ENCODE peak calls at places on chromosome 9, in four cellular contexts. V is HCT116, O is H1, L is SK-N-SH. D is an unnamed sample.

GRCh38 chr9:111896942-111897830 is 572 bp downstream of the UGCG start:
- DNase-seq in L (peak), V (no peak), O (peak), D (no peak)

GRCh38 chr9:121895836-121896544 is 197.1 kb downstream of the TTLL11 start:
- DNase-seq in L (no peak), O (no peak), V (no peak), D (peak)

GRCh38 chr9:103245369-103245768 is 250.2 kb downstream of the CYLC2 start:
- DNase-seq in O (no peak), L (no peak), V (no peak), D (no peak)

GRCh38 chr9:129263836-129264235 is 85.8 kb upstream of the IER5L start:
- DNase-seq in V (no peak), L (no peak), O (no peak), D (no peak)

GRCh38 chr9:20599195-20599594 is 23.1 kb downstream of the MLLT3 start:
- DNase-seq in V (no peak), O (no peak), L (no peak), D (no peak)

GRCh38 chr9:137960496-137960895 is 82.9 kb downstream of the CACNA1B start:
- DNase-seq in L (no peak), V (no peak), O (peak), D (no peak)

GRCh38 chr9:134391319-134392231 is 65.3 kb downstream of the RXRA start:
- DNase-seq in L (no peak), V (no peak), O (no peak), D (no peak)

GRCh38 chr9:120742951-120743416 is 28.7 kb upstream of the MEGF9 start:
- DNase-seq in V (peak), O (no peak), L (peak), D (no peak)

GRCh38 chr9:127530206-127530941 is 79.1 kb downstream of the LRSAM1 start:
- DNase-seq in L (no peak), O (no peak), V (no peak), D (no peak)

GRCh38 chr9:78144663-78145377 is 91.1 kb upstream of the CEP78 start:
- DNase-seq in O (no peak), L (no peak), V (no peak), D (no peak)

GRCh38 chr9:14251146-14252071 is 62.5 kb downstream of the NFIB start:
- DNase-seq in V (peak), O (no peak), L (no peak), D (no peak)

GRCh38 chr9:94269264-94269663 is 10.2 kb downstream of the ZNF169 start:
- DNase-seq in O (no peak), L (no peak), V (no peak), D (no peak)

GRCh38 chr9:33187519-33188218 is 20.5 kb upstream of the B4GALT1 start:
- DNase-seq in O (no peak), L (no peak), V (no peak), D (no peak)

GRCh38 chr9:16809912-16810610 is 60.4 kb downstream of the BNC2 start:
- DNase-seq in L (no peak), O (peak), V (no peak), D (no peak)

GRCh38 chr9:84139296-84140100 is 158.9 kb downstream of the RMI1 start:
- DNase-seq in V (no peak), L (no peak), O (no peak), D (no peak)

GRCh38 chr9:126615791-126616447 is 2.2 kb downstream of the LMX1B start:
- DNase-seq in V (no peak), O (peak), L (peak), D (no peak)

GRCh38 chr9:9318959-9319505 is 1293.8 kb downstream of the PTPRD start:
- DNase-seq in L (no peak), O (no peak), V (no peak), D (no peak)

GRCh38 chr9:100281676-100282387 is 70.9 kb downstream of the TEX10 start:
- DNase-seq in L (peak), V (no peak), O (no peak), D (no peak)

GRCh38 chr9:87662808-87663528 is 63.0 kb upstream of the CTSL start:
- DNase-seq in O (peak), L (peak), V (peak), D (peak)

GRCh38 chr9:111599092-111599947 is at the start of gene PTGR1:
- DNase-seq in O (peak), L (peak), V (peak), D (no peak)

GRCh38 chr9:134545213-134546211 is 96.1 kb upstream of the COL5A1 start:
- DNase-seq in O (no peak), V (no peak), L (no peak), D (no peak)

GRCh38 chr9:109520475-109521132 is 22.5 kb upstream of the PTPN3 start:
- DNase-seq in L (peak), V (peak), O (peak), D (peak)

GRCh38 chr9:649128-650074 is 192.1 kb upstream of the DMRT1 start:
- DNase-seq in L (no peak), O (no peak), V (no peak), D (no peak)

GRCh38 chr9:124574944-124575343 is 67.7 kb upstream of the NR5A1 start:
- DNase-seq in L (no peak), O (no peak), V (peak), D (no peak)

GRCh38 chr9:129221233-129221632 is 43.2 kb upstream of the IER5L start:
- DNase-seq in L (no peak), O (no peak), V (no peak), D (no peak)

GRCh38 chr9:128117613-128118471 is 9.7 kb downstream of the PTGES2 start:
- DNase-seq in O (peak), V (peak), L (peak), D (peak)

GRCh38 chr9:12776775-12777055 is 1.9 kb downstream of the LURAP1L start:
- DNase-seq in V (no peak), L (no peak), O (no peak), D (no peak)

GRCh38 chr9:109469646-109470358 is 28.3 kb downstream of the PTPN3 start:
- DNase-seq in V (peak), O (peak), L (peak), D (peak)

GRCh38 chr9:90141723-90142122 is 500.9 kb downstream of the DIRAS2 start:
- DNase-seq in O (no peak), V (no peak), L (peak), D (peak)

GRCh38 chr9:119811030-119811429 is 441.8 kb upstream of the BRINP1 start:
- DNase-seq in L (no peak), O (no peak), V (no peak), D (no peak)

GRCh38 chr9:121055642-121056143 is 5.6 kb upstream of the C5 start:
- DNase-seq in O (peak), L (no peak), V (no peak), D (no peak)

GRCh38 chr9:109585841-109586240 is 87.7 kb upstream of the PTPN3 start:
- DNase-seq in V (no peak), L (no peak), O (no peak), D (no peak)

GRCh38 chr9:97388721-97389238 is 23.1 kb upstream of the TDRD7 start:
- DNase-seq in V (no peak), O (no peak), L (no peak), D (no peak)

GRCh38 chr9:748861-749497 is 92.5 kb upstream of the DMRT1 start:
- DNase-seq in V (no peak), L (no peak), O (no peak), D (no peak)

GRCh38 chr9:112838342-112838741 is 52.3 kb downstream of the SLC46A2 start:
- DNase-seq in O (no peak), L (no peak), V (no peak), D (no peak)

DNA sequence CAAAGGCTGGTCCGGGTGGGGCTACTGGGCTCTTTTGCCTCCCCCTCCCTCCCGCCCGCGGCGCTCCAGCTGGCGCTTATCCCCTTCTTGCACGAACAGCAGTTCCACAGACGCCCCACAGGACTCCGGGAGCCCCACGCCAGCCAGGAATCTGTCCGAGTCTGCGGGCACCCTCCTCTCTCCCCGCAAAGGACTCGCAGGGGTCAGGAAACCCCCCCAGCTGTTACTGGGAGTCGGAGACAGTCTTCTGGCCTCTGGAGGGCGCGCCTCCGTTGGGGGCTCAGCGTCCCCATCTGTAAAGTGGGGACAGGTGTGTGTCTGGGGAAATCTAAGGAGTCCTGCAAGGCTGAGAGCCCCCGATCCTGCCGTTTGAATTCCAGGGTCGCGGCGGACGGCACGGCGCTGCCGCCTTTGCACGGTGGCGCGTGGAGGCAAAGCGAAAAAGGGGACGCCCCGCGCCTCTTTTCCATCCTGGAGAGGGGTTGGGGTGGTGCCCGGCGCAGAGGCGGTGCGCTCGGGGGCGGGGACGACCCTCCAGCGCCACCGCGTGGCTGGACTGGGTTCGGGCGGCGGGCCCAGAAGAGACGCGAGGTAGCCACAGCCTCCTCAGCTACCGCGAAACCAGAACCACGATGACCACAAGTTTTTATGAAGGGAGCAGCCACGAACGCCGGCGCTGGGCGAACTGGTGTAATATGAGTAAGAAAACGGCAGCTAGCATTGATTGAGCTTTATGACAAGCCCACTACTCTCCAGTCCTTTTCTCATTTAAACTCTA is 2.8 kb upstream of the CCIN start:
- DNase-seq in V (peak), L (peak), O (peak), D (no peak)
- H3K9ac ChIP-seq in V (no peak), L (peak), O (no peak), D (no peak)

DNA sequence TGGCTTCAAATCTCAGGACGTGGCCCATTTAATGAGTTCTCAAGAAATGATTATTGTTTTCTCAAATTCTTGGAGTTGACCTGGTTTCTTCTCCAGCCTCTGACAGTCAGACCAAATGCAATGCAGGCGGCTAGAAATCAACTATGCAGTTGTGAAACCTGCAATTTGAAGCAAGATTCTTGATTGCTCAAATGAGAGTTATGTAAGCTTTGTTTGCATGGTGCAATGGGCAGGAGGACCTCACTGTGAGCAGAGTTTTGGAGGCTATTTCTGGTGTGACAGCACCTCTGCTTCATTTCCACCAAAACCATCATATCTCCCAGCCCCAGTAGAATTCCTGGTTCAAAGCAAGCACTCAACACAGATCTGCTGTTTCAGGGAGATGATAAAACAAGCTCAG is 500.0 kb upstream of the KLF4 start:
- DNase-seq in L (no peak), O (no peak), V (no peak), D (no peak)
- TF ChIP-seq POLR2AphosphoS5 in L (no peak), O (no peak), V (no peak), D (no peak)

DNA sequence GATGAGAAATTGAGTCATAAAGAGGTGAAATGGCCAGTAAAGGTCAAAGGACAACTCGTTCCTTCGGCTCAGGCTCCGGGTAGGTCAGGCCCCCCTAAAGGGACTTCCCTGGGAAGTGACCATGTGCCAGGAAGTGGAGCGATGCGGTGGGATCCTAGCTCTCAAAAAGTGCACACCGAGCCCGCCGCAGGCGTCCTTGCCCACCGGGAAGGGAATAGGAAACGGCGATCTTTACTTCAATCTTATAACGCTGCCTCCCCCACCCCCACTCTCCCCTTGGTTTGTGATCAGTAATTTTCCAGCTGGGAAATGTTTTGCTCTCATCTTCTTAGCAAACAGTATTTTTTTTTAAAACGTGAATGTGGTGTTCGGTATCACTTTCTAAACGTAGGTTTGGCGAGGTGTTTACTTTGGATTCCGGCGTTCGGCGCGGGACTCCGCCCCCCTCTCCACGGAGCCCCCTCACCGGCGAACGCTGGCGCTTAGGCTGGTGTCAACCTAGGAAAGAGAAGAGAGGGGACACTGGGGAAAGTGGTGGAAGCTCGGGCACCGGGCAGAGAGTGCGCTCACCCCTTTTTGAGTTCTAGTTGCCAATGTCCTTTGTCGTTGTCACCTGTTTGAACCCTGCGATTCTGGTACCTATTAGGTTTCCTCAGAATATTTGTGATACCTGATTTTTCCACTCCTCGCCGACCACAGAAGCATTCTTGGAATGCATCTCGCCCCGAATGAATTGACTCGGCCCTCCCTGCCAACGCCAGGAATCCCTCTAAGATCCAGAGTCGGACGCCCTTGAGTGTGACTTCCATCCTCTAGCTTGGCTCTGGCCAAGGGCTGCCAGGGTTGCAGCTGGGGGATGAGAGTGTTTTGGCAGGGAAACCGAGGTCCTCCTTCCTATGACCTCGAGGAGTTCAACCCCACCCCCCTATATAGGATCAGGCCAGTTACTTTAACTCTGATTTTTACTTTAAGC is 1.8 kb upstream of the KLF4 start:
- DNase-seq in O (peak), V (no peak), L (no peak), D (no peak)
- H3K4me3 ChIP-seq in O (peak), V (no peak), L (no peak), D (peak)

GRCh38 chr9:36597412-36598178 is 24.9 kb downstream of the MELK start:
- DNase-seq in V (peak), O (no peak), L (peak), D (no peak)

GRCh38 chr9:36598281-36598680 is 25.6 kb downstream of the MELK start:
- DNase-seq in V (no peak), L (no peak), O (no peak), D (no peak)

DNA sequence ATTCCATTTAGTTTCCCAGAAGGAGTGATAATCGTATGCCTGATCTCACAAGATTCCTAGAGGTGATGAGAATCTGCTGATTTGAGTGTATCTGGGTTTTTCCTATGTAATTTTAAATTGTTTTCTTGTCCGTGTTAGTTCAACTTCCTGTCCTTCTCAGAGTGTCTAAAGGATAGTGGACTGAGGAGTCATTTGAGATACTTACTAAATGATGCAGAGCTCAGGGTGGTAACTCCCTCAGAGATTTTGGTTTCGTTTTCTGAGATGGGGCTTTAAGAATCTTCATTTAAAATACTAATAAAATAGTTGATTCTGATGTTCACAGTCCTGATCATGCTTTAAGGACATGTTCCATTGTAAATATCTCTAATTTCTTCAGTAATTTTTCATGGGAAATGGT is 30.3 kb downstream of the MELK start:
- DNase-seq in L (no peak), O (no peak), V (no peak), D (no peak)
- H3K9ac ChIP-seq in L (peak), O (no peak), V (no peak), D (no peak)

DNA sequence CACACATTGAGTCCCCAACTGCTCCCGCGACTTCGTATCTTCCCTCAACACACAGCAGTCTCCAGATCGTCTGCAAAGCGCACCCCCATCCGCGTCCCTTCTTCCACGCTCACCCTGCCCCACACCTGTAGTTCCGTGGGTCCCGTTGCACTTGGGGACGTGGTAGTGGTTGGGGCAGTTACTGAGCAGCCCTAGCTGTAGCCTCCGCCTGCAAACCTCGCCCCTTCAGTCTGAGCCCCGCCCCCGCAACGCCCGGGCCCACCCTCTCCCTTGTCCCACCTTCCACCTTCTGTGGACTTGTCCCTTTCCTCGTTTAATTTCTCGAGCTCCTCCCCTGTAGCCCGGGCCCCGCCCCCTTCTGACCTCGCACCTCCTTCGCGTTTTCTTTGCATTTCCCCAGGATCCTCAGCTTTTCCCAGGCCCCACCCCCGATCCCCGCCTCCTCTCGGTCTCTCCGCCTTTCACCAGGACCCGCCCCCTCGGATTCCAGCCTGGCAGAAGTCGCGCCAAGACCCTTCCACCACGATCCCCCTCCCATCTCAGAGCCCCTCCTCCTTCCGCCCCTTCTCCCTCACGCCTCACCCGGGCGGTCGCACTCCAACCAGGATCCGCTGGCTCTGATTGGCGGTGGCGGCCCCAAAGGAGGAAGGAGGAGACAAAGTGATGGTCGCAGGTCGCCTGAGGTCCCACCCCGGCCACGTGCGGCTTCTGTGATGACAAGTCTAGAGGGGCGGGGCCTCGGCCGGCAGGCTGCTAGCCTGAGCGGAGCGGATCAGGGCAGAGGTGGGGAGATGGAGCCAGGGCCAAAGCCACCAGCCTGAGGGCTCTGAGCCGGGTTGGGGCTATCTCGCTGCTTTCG is at the start of gene ATOSB:
- DNase-seq in O (peak), L (peak), V (peak), D (peak)
- TF ChIP-seq POLR2AphosphoS5 in O (no peak), L (peak), V (peak), D (no peak)

DNA sequence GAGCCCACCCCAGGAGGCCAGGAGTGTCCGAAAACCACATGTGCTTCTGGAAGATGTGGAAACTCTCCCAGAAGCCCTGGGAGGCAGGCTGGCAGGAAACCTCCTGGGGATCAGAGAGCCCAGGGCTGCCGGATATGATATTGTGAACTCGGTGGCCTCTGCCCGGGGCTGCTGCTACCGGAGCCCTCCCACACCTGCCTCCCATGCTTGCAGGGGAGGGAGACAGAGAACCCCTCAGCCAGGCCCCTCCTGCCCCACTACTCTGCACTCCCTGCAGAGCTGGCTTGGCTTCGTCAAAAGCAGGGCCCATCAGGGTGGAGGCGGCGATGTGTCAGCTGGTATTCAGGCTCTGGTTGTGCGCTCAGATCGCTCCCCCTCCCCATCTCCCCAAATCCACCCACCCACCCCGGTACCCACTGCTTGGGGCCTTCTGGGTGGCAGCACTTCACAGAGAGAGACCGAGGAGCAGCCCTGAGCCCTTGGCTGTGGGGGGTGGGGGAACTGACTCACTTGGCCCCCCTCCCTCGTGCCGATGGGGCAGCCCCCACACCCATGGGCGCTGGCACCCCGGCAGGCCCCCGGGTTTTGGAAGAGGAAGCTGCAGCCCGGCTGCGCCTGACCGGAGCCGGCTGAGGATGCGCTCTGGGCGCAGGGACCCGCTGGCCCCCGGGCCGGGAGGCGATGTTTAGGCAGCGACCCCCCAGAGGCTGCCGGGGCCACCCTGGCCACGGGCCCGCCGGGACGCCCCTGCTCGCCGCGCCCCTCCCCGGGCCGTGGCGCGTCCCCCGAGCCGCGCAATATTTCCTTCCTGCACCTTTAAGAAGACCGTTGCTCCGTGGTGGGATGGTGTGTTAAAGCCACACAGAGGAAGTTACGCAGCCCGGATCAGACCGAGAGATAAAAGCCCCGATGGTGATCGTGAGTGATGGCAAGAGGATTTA is 786 bp upstream of the NTNG2 start:
- DNase-seq in L (peak), O (no peak), V (no peak), D (no peak)
- H3K4me3 ChIP-seq in L (peak), O (peak), V (peak), D (no peak)